ENCODE peak calls at places on chromosomes 11 and 22, in six cellular contexts. One of them, this sample, is unnamed.

GRCh38 chr22:40178417-40179409 is 988 bp downstream of the TNRC6B start:
- DNase-seq in T-cell: peak
- DNase-seq in stimulated activated CD8-positive, alpha-beta memory T cell treated with anti-CD3 and anti-CD28 coated beads, Interleukin-4, amount 100 ng/mL, for 48 hours: peak
- DNase-seq in CD8-positive, alpha-beta memory T cell: no peak
- DNase-seq in AG08395: peak
- DNase-seq in activated CD4-positive, CD25-positive, alpha-beta regulatory T cell treated with anti-CD3 and anti-CD28 coated beads, Interleukin-2, amount 50 U/mL, for 16 hours: no peak
- DNase-seq in this sample: no peak

GRCh38 chr22:45563362-45564040 is 60.8 kb downstream of the FBLN1 start:
- DNase-seq in T-cell: no peak
- DNase-seq in stimulated activated CD8-positive, alpha-beta memory T cell treated with anti-CD3 and anti-CD28 coated beads, Interleukin-4, amount 100 ng/mL, for 48 hours: no peak
- DNase-seq in CD8-positive, alpha-beta memory T cell: no peak
- DNase-seq in AG08395: no peak
- DNase-seq in activated CD4-positive, CD25-positive, alpha-beta regulatory T cell treated with anti-CD3 and anti-CD28 coated beads, Interleukin-2, amount 50 U/mL, for 16 hours: no peak
- DNase-seq in this sample: no peak

GRCh38 chr22:20156611-20157415 is 6.0 kb upstream of the CCDC188 start:
- DNase-seq in T-cell: peak
- DNase-seq in stimulated activated CD8-positive, alpha-beta memory T cell treated with anti-CD3 and anti-CD28 coated beads, Interleukin-4, amount 100 ng/mL, for 48 hours: peak
- DNase-seq in CD8-positive, alpha-beta memory T cell: peak
- DNase-seq in AG08395: peak
- DNase-seq in activated CD4-positive, CD25-positive, alpha-beta regulatory T cell treated with anti-CD3 and anti-CD28 coated beads, Interleukin-2, amount 50 U/mL, for 16 hours: peak
- DNase-seq in this sample: no peak

GRCh38 chr11:128709402-128709801 is 15.5 kb downstream of the FLI1 start:
- DNase-seq in T-cell: no peak
- DNase-seq in stimulated activated CD8-positive, alpha-beta memory T cell treated with anti-CD3 and anti-CD28 coated beads, Interleukin-4, amount 100 ng/mL, for 48 hours: peak
- DNase-seq in CD8-positive, alpha-beta memory T cell: no peak
- DNase-seq in AG08395: peak
- DNase-seq in activated CD4-positive, CD25-positive, alpha-beta regulatory T cell treated with anti-CD3 and anti-CD28 coated beads, Interleukin-2, amount 50 U/mL, for 16 hours: no peak
- DNase-seq in this sample: no peak

GRCh38 chr11:86672007-86672621 is at the start of gene ME3:
- DNase-seq in T-cell: peak
- DNase-seq in stimulated activated CD8-positive, alpha-beta memory T cell treated with anti-CD3 and anti-CD28 coated beads, Interleukin-4, amount 100 ng/mL, for 48 hours: peak
- DNase-seq in CD8-positive, alpha-beta memory T cell: peak
- DNase-seq in AG08395: peak
- DNase-seq in activated CD4-positive, CD25-positive, alpha-beta regulatory T cell treated with anti-CD3 and anti-CD28 coated beads, Interleukin-2, amount 50 U/mL, for 16 hours: peak
- DNase-seq in this sample: no peak

GRCh38 chr11:71442123-71442522 is 6.1 kb downstream of the DHCR7 start:
- DNase-seq in T-cell: no peak
- DNase-seq in stimulated activated CD8-positive, alpha-beta memory T cell treated with anti-CD3 and anti-CD28 coated beads, Interleukin-4, amount 100 ng/mL, for 48 hours: no peak
- DNase-seq in CD8-positive, alpha-beta memory T cell: no peak
- DNase-seq in AG08395: no peak
- DNase-seq in activated CD4-positive, CD25-positive, alpha-beta regulatory T cell treated with anti-CD3 and anti-CD28 coated beads, Interleukin-2, amount 50 U/mL, for 16 hours: no peak
- DNase-seq in this sample: no peak

GRCh38 chr11:130798280-130798679 is 118.0 kb downstream of the SNX19 start:
- DNase-seq in T-cell: no peak
- DNase-seq in stimulated activated CD8-positive, alpha-beta memory T cell treated with anti-CD3 and anti-CD28 coated beads, Interleukin-4, amount 100 ng/mL, for 48 hours: no peak
- DNase-seq in CD8-positive, alpha-beta memory T cell: no peak
- DNase-seq in AG08395: peak
- DNase-seq in activated CD4-positive, CD25-positive, alpha-beta regulatory T cell treated with anti-CD3 and anti-CD28 coated beads, Interleukin-2, amount 50 U/mL, for 16 hours: no peak
- DNase-seq in this sample: no peak

GRCh38 chr11:117180020-117180419 is 1.5 kb downstream of the SIDT2 start:
- DNase-seq in T-cell: no peak
- DNase-seq in stimulated activated CD8-positive, alpha-beta memory T cell treated with anti-CD3 and anti-CD28 coated beads, Interleukin-4, amount 100 ng/mL, for 48 hours: no peak
- DNase-seq in CD8-positive, alpha-beta memory T cell: no peak
- DNase-seq in AG08395: peak
- DNase-seq in activated CD4-positive, CD25-positive, alpha-beta regulatory T cell treated with anti-CD3 and anti-CD28 coated beads, Interleukin-2, amount 50 U/mL, for 16 hours: no peak
- DNase-seq in this sample: no peak

GRCh38 chr22:24289781-24290181 is 19.1 kb downstream of the SPECC1L start:
- DNase-seq in T-cell: no peak
- DNase-seq in stimulated activated CD8-positive, alpha-beta memory T cell treated with anti-CD3 and anti-CD28 coated beads, Interleukin-4, amount 100 ng/mL, for 48 hours: no peak
- DNase-seq in CD8-positive, alpha-beta memory T cell: no peak
- DNase-seq in AG08395: no peak
- DNase-seq in activated CD4-positive, CD25-positive, alpha-beta regulatory T cell treated with anti-CD3 and anti-CD28 coated beads, Interleukin-2, amount 50 U/mL, for 16 hours: no peak
- DNase-seq in this sample: no peak

GRCh38 chr22:19852177-19852781 is 2.4 kb downstream of the GNB1L start:
- DNase-seq in T-cell: no peak
- DNase-seq in stimulated activated CD8-positive, alpha-beta memory T cell treated with anti-CD3 and anti-CD28 coated beads, Interleukin-4, amount 100 ng/mL, for 48 hours: no peak
- DNase-seq in CD8-positive, alpha-beta memory T cell: no peak
- DNase-seq in AG08395: no peak
- DNase-seq in activated CD4-positive, CD25-positive, alpha-beta regulatory T cell treated with anti-CD3 and anti-CD28 coated beads, Interleukin-2, amount 50 U/mL, for 16 hours: no peak
- DNase-seq in this sample: no peak

GRCh38 chr11:122874991-122875390 is 7.6 kb upstream of the JHY start:
- DNase-seq in T-cell: no peak
- DNase-seq in stimulated activated CD8-positive, alpha-beta memory T cell treated with anti-CD3 and anti-CD28 coated beads, Interleukin-4, amount 100 ng/mL, for 48 hours: no peak
- DNase-seq in CD8-positive, alpha-beta memory T cell: no peak
- DNase-seq in AG08395: no peak
- DNase-seq in activated CD4-positive, CD25-positive, alpha-beta regulatory T cell treated with anti-CD3 and anti-CD28 coated beads, Interleukin-2, amount 50 U/mL, for 16 hours: no peak
- DNase-seq in this sample: no peak

GRCh38 chr11:36618025-36618700 is 20.1 kb upstream of the RAG2 start:
- DNase-seq in T-cell: no peak
- DNase-seq in stimulated activated CD8-positive, alpha-beta memory T cell treated with anti-CD3 and anti-CD28 coated beads, Interleukin-4, amount 100 ng/mL, for 48 hours: no peak
- DNase-seq in CD8-positive, alpha-beta memory T cell: no peak
- DNase-seq in AG08395: no peak
- DNase-seq in activated CD4-positive, CD25-positive, alpha-beta regulatory T cell treated with anti-CD3 and anti-CD28 coated beads, Interleukin-2, amount 50 U/mL, for 16 hours: no peak
- DNase-seq in this sample: no peak

GRCh38 chr11:100687032-100687629 is at the start of gene ARHGAP42:
- DNase-seq in T-cell: no peak
- DNase-seq in stimulated activated CD8-positive, alpha-beta memory T cell treated with anti-CD3 and anti-CD28 coated beads, Interleukin-4, amount 100 ng/mL, for 48 hours: peak
- DNase-seq in CD8-positive, alpha-beta memory T cell: no peak
- DNase-seq in AG08395: peak
- DNase-seq in activated CD4-positive, CD25-positive, alpha-beta regulatory T cell treated with anti-CD3 and anti-CD28 coated beads, Interleukin-2, amount 50 U/mL, for 16 hours: no peak
- DNase-seq in this sample: peak

GRCh38 chr11:1057806-1058205 is 16.9 kb upstream of the MUC2 start:
- DNase-seq in T-cell: no peak
- DNase-seq in stimulated activated CD8-positive, alpha-beta memory T cell treated with anti-CD3 and anti-CD28 coated beads, Interleukin-4, amount 100 ng/mL, for 48 hours: no peak
- DNase-seq in CD8-positive, alpha-beta memory T cell: peak
- DNase-seq in AG08395: no peak
- DNase-seq in activated CD4-positive, CD25-positive, alpha-beta regulatory T cell treated with anti-CD3 and anti-CD28 coated beads, Interleukin-2, amount 50 U/mL, for 16 hours: no peak
- DNase-seq in this sample: no peak

GRCh38 chr11:73597340-73597955 is 464 bp downstream of the FAM168A start:
- DNase-seq in T-cell: no peak
- DNase-seq in stimulated activated CD8-positive, alpha-beta memory T cell treated with anti-CD3 and anti-CD28 coated beads, Interleukin-4, amount 100 ng/mL, for 48 hours: no peak
- DNase-seq in CD8-positive, alpha-beta memory T cell: no peak
- DNase-seq in AG08395: no peak
- DNase-seq in activated CD4-positive, CD25-positive, alpha-beta regulatory T cell treated with anti-CD3 and anti-CD28 coated beads, Interleukin-2, amount 50 U/mL, for 16 hours: no peak
- DNase-seq in this sample: no peak

GRCh38 chr11:102430158-102430836 is 22.3 kb downstream of the TMEM123 start:
- DNase-seq in T-cell: no peak
- DNase-seq in stimulated activated CD8-positive, alpha-beta memory T cell treated with anti-CD3 and anti-CD28 coated beads, Interleukin-4, amount 100 ng/mL, for 48 hours: no peak
- DNase-seq in CD8-positive, alpha-beta memory T cell: no peak
- DNase-seq in AG08395: peak
- DNase-seq in activated CD4-positive, CD25-positive, alpha-beta regulatory T cell treated with anti-CD3 and anti-CD28 coated beads, Interleukin-2, amount 50 U/mL, for 16 hours: no peak
- DNase-seq in this sample: no peak

GRCh38 chr11:119085523-119085878 is 820 bp downstream of the HMBS start:
- DNase-seq in T-cell: no peak
- DNase-seq in stimulated activated CD8-positive, alpha-beta memory T cell treated with anti-CD3 and anti-CD28 coated beads, Interleukin-4, amount 100 ng/mL, for 48 hours: peak
- DNase-seq in CD8-positive, alpha-beta memory T cell: no peak
- DNase-seq in AG08395: peak
- DNase-seq in activated CD4-positive, CD25-positive, alpha-beta regulatory T cell treated with anti-CD3 and anti-CD28 coated beads, Interleukin-2, amount 50 U/mL, for 16 hours: no peak
- DNase-seq in this sample: no peak

GRCh38 chr11:11620251-11620965 is 1.4 kb downstream of the GALNT18 start:
- DNase-seq in T-cell: no peak
- DNase-seq in stimulated activated CD8-positive, alpha-beta memory T cell treated with anti-CD3 and anti-CD28 coated beads, Interleukin-4, amount 100 ng/mL, for 48 hours: no peak
- DNase-seq in CD8-positive, alpha-beta memory T cell: no peak
- DNase-seq in AG08395: peak
- DNase-seq in activated CD4-positive, CD25-positive, alpha-beta regulatory T cell treated with anti-CD3 and anti-CD28 coated beads, Interleukin-2, amount 50 U/mL, for 16 hours: no peak
- DNase-seq in this sample: no peak

GRCh38 chr11:119702261-119702591 is 26.8 kb downstream of the NECTIN1 start:
- DNase-seq in T-cell: no peak
- DNase-seq in stimulated activated CD8-positive, alpha-beta memory T cell treated with anti-CD3 and anti-CD28 coated beads, Interleukin-4, amount 100 ng/mL, for 48 hours: no peak
- DNase-seq in CD8-positive, alpha-beta memory T cell: no peak
- DNase-seq in AG08395: peak
- DNase-seq in activated CD4-positive, CD25-positive, alpha-beta regulatory T cell treated with anti-CD3 and anti-CD28 coated beads, Interleukin-2, amount 50 U/mL, for 16 hours: no peak
- DNase-seq in this sample: no peak

GRCh38 chr11:13169709-13170108 is 107.9 kb upstream of the BMAL1 start:
- DNase-seq in T-cell: no peak
- DNase-seq in stimulated activated CD8-positive, alpha-beta memory T cell treated with anti-CD3 and anti-CD28 coated beads, Interleukin-4, amount 100 ng/mL, for 48 hours: no peak
- DNase-seq in CD8-positive, alpha-beta memory T cell: no peak
- DNase-seq in AG08395: peak
- DNase-seq in activated CD4-positive, CD25-positive, alpha-beta regulatory T cell treated with anti-CD3 and anti-CD28 coated beads, Interleukin-2, amount 50 U/mL, for 16 hours: no peak
- DNase-seq in this sample: no peak

GRCh38 chr11:72217856-72218745 is 1.5 kb downstream of the FOLR2 start:
- DNase-seq in T-cell: no peak
- DNase-seq in stimulated activated CD8-positive, alpha-beta memory T cell treated with anti-CD3 and anti-CD28 coated beads, Interleukin-4, amount 100 ng/mL, for 48 hours: no peak
- DNase-seq in CD8-positive, alpha-beta memory T cell: no peak
- DNase-seq in AG08395: no peak
- DNase-seq in activated CD4-positive, CD25-positive, alpha-beta regulatory T cell treated with anti-CD3 and anti-CD28 coated beads, Interleukin-2, amount 50 U/mL, for 16 hours: no peak
- DNase-seq in this sample: peak

GRCh38 chr11:25758145-25758661 is 573.7 kb upstream of the ANO3 start:
- DNase-seq in T-cell: no peak
- DNase-seq in stimulated activated CD8-positive, alpha-beta memory T cell treated with anti-CD3 and anti-CD28 coated beads, Interleukin-4, amount 100 ng/mL, for 48 hours: no peak
- DNase-seq in CD8-positive, alpha-beta memory T cell: no peak
- DNase-seq in AG08395: no peak
- DNase-seq in activated CD4-positive, CD25-positive, alpha-beta regulatory T cell treated with anti-CD3 and anti-CD28 coated beads, Interleukin-2, amount 50 U/mL, for 16 hours: no peak
- DNase-seq in this sample: no peak

GRCh38 chr11:44564653-44565007 is 833 bp upstream of the CD82 start:
- DNase-seq in T-cell: no peak
- DNase-seq in stimulated activated CD8-positive, alpha-beta memory T cell treated with anti-CD3 and anti-CD28 coated beads, Interleukin-4, amount 100 ng/mL, for 48 hours: no peak
- DNase-seq in CD8-positive, alpha-beta memory T cell: peak
- DNase-seq in AG08395: peak
- DNase-seq in activated CD4-positive, CD25-positive, alpha-beta regulatory T cell treated with anti-CD3 and anti-CD28 coated beads, Interleukin-2, amount 50 U/mL, for 16 hours: no peak
- DNase-seq in this sample: peak

GRCh38 chr22:25878933-25879332 is 136.9 kb downstream of the MYO18B start:
- DNase-seq in T-cell: no peak
- DNase-seq in stimulated activated CD8-positive, alpha-beta memory T cell treated with anti-CD3 and anti-CD28 coated beads, Interleukin-4, amount 100 ng/mL, for 48 hours: no peak
- DNase-seq in CD8-positive, alpha-beta memory T cell: no peak
- DNase-seq in AG08395: no peak
- DNase-seq in activated CD4-positive, CD25-positive, alpha-beta regulatory T cell treated with anti-CD3 and anti-CD28 coated beads, Interleukin-2, amount 50 U/mL, for 16 hours: no peak
- DNase-seq in this sample: no peak

GRCh38 chr11:61488651-61489291 is 19.8 kb upstream of the LRRC10B start:
- DNase-seq in T-cell: no peak
- DNase-seq in stimulated activated CD8-positive, alpha-beta memory T cell treated with anti-CD3 and anti-CD28 coated beads, Interleukin-4, amount 100 ng/mL, for 48 hours: no peak
- DNase-seq in CD8-positive, alpha-beta memory T cell: no peak
- DNase-seq in AG08395: no peak
- DNase-seq in activated CD4-positive, CD25-positive, alpha-beta regulatory T cell treated with anti-CD3 and anti-CD28 coated beads, Interleukin-2, amount 50 U/mL, for 16 hours: no peak
- DNase-seq in this sample: no peak

GRCh38 chr22:46094676-46095075 is 55.6 kb upstream of the PPARA start:
- DNase-seq in T-cell: no peak
- DNase-seq in stimulated activated CD8-positive, alpha-beta memory T cell treated with anti-CD3 and anti-CD28 coated beads, Interleukin-4, amount 100 ng/mL, for 48 hours: no peak
- DNase-seq in CD8-positive, alpha-beta memory T cell: no peak
- DNase-seq in AG08395: no peak
- DNase-seq in activated CD4-positive, CD25-positive, alpha-beta regulatory T cell treated with anti-CD3 and anti-CD28 coated beads, Interleukin-2, amount 50 U/mL, for 16 hours: no peak
- DNase-seq in this sample: no peak

GRCh38 chr11:27558401-27558800 is 51.8 kb upstream of the LIN7C start:
- DNase-seq in T-cell: no peak
- DNase-seq in stimulated activated CD8-positive, alpha-beta memory T cell treated with anti-CD3 and anti-CD28 coated beads, Interleukin-4, amount 100 ng/mL, for 48 hours: no peak
- DNase-seq in CD8-positive, alpha-beta memory T cell: no peak
- DNase-seq in AG08395: no peak
- DNase-seq in activated CD4-positive, CD25-positive, alpha-beta regulatory T cell treated with anti-CD3 and anti-CD28 coated beads, Interleukin-2, amount 50 U/mL, for 16 hours: no peak
- DNase-seq in this sample: no peak

GRCh38 chr22:17198188-17199130 is 20.8 kb downstream of the ADA2 start:
- DNase-seq in T-cell: no peak
- DNase-seq in stimulated activated CD8-positive, alpha-beta memory T cell treated with anti-CD3 and anti-CD28 coated beads, Interleukin-4, amount 100 ng/mL, for 48 hours: no peak
- DNase-seq in CD8-positive, alpha-beta memory T cell: no peak
- DNase-seq in AG08395: no peak
- DNase-seq in activated CD4-positive, CD25-positive, alpha-beta regulatory T cell treated with anti-CD3 and anti-CD28 coated beads, Interleukin-2, amount 50 U/mL, for 16 hours: no peak
- DNase-seq in this sample: no peak

GRCh38 chr22:32050678-32051515 is 7.8 kb downstream of the SLC5A1 start:
- DNase-seq in T-cell: peak
- DNase-seq in stimulated activated CD8-positive, alpha-beta memory T cell treated with anti-CD3 and anti-CD28 coated beads, Interleukin-4, amount 100 ng/mL, for 48 hours: peak
- DNase-seq in CD8-positive, alpha-beta memory T cell: peak
- DNase-seq in AG08395: peak
- DNase-seq in activated CD4-positive, CD25-positive, alpha-beta regulatory T cell treated with anti-CD3 and anti-CD28 coated beads, Interleukin-2, amount 50 U/mL, for 16 hours: no peak
- DNase-seq in this sample: no peak

GRCh38 chr22:48755332-48755949 is 1072.2 kb downstream of the BRD1 start:
- DNase-seq in T-cell: no peak
- DNase-seq in stimulated activated CD8-positive, alpha-beta memory T cell treated with anti-CD3 and anti-CD28 coated beads, Interleukin-4, amount 100 ng/mL, for 48 hours: peak
- DNase-seq in CD8-positive, alpha-beta memory T cell: no peak
- DNase-seq in AG08395: no peak
- DNase-seq in activated CD4-positive, CD25-positive, alpha-beta regulatory T cell treated with anti-CD3 and anti-CD28 coated beads, Interleukin-2, amount 50 U/mL, for 16 hours: no peak
- DNase-seq in this sample: peak

GRCh38 chr11:84794663-84795443 is 832.3 kb downstream of the DLG2 start:
- DNase-seq in T-cell: no peak
- DNase-seq in stimulated activated CD8-positive, alpha-beta memory T cell treated with anti-CD3 and anti-CD28 coated beads, Interleukin-4, amount 100 ng/mL, for 48 hours: no peak
- DNase-seq in CD8-positive, alpha-beta memory T cell: no peak
- DNase-seq in AG08395: no peak
- DNase-seq in activated CD4-positive, CD25-positive, alpha-beta regulatory T cell treated with anti-CD3 and anti-CD28 coated beads, Interleukin-2, amount 50 U/mL, for 16 hours: no peak
- DNase-seq in this sample: no peak

GRCh38 chr11:65776710-65777141 is 4.0 kb downstream of the AP5B1 start:
- DNase-seq in T-cell: no peak
- DNase-seq in stimulated activated CD8-positive, alpha-beta memory T cell treated with anti-CD3 and anti-CD28 coated beads, Interleukin-4, amount 100 ng/mL, for 48 hours: no peak
- DNase-seq in CD8-positive, alpha-beta memory T cell: no peak
- DNase-seq in AG08395: no peak
- DNase-seq in activated CD4-positive, CD25-positive, alpha-beta regulatory T cell treated with anti-CD3 and anti-CD28 coated beads, Interleukin-2, amount 50 U/mL, for 16 hours: no peak
- DNase-seq in this sample: no peak

GRCh38 chr11:110131386-110132123 is 38.4 kb downstream of the ZC3H12C start:
- DNase-seq in T-cell: no peak
- DNase-seq in stimulated activated CD8-positive, alpha-beta memory T cell treated with anti-CD3 and anti-CD28 coated beads, Interleukin-4, amount 100 ng/mL, for 48 hours: no peak
- DNase-seq in CD8-positive, alpha-beta memory T cell: no peak
- DNase-seq in AG08395: no peak
- DNase-seq in activated CD4-positive, CD25-positive, alpha-beta regulatory T cell treated with anti-CD3 and anti-CD28 coated beads, Interleukin-2, amount 50 U/mL, for 16 hours: no peak
- DNase-seq in this sample: no peak